ENCODE peak calls at places on chromosomes 3 and 15, in nine cellular contexts. Y is AG04450; D is RWPE1; P is fibroblast of gingiva; N is MM.1S; M is NCI-H1092 treated with DMSO at 0.1 percent for 48 hours; E is stimulated activated CD4-positive, alpha-beta T cell treated with anti-CD3 and anti-CD28 coated beads, Interleukin-12 subunit alpha, Interleukin-12 subunit beta, amount 100 ng/mL, for 4 hours; V is GM23248; L is H9. G is an unnamed sample.
A peak's percentile ranks its signal among the peaks of the same experiment; 100 is the strongest.

GRCh38 chr3:8888296-8888915 is 74.9 kb downstream of the RAD18 start:
- DNase-seq in Y (peak; percentile 66), D (no peak), P (peak; percentile 39), N (no peak), M (no peak), E (no peak), V (peak; percentile 69), L (no peak), G (no peak)

GRCh38 chr3:161101609-161102008 is 3.5 kb downstream of the B3GALNT1 start:
- DNase-seq in Y (no peak), D (no peak), P (no peak), N (no peak), M (no peak), E (no peak), V (no peak), L (no peak), G (no peak)

GRCh38 chr3:194537732-194538247 is 51.0 kb upstream of the ATP13A3 start:
- DNase-seq in Y (no peak), D (peak; percentile 35), P (peak; percentile 35), N (no peak), M (peak; percentile 63), E (no peak), V (peak; percentile 53), L (no peak), G (no peak)

GRCh38 chr15:39193611-39194010 is 387.3 kb upstream of the THBS1 start:
- DNase-seq in Y (no peak), D (no peak), P (no peak), N (no peak), M (no peak), E (no peak), V (peak; percentile 41), L (no peak), G (no peak)

GRCh38 chr3:38038447-38038911 is 529 bp upstream of the DLEC1 start:
- DNase-seq in Y (no peak), D (no peak), P (no peak), N (no peak), M (no peak), E (no peak), V (no peak), L (no peak), G (no peak)

GRCh38 chr15:65032823-65033537 is 3.5 kb upstream of the MTFMT start:
- DNase-seq in Y (no peak), D (no peak), P (peak; percentile 62), N (peak; percentile 81), M (peak; percentile 27), E (peak; percentile 16), V (peak; percentile 87), L (peak; percentile 94), G (peak; percentile 82)

GRCh38 chr3:24060055-24060454 is 115.0 kb downstream of the NR1D2 start:
- DNase-seq in Y (no peak), D (peak; percentile 37), P (peak; percentile 56), N (no peak), M (no peak), E (no peak), V (peak; percentile 86), L (no peak), G (no peak)

GRCh38 chr3:47406762-47407149 is 25.9 kb downstream of the PTPN23 start:
- DNase-seq in Y (no peak), D (no peak), P (no peak), N (no peak), M (no peak), E (no peak), V (no peak), L (no peak), G (no peak)

GRCh38 chr3:111858641-111859040 is 424 bp upstream of the PHLDB2 start:
- DNase-seq in Y (no peak), D (no peak), P (no peak), N (no peak), M (no peak), E (no peak), V (no peak), L (no peak), G (no peak)

GRCh38 chr15:67383903-67384302 is 129.3 kb downstream of the IQCH start:
- DNase-seq in Y (no peak), D (no peak), P (no peak), N (no peak), M (no peak), E (no peak), V (peak; percentile 27), L (no peak), G (no peak)

GRCh38 chr3:12994607-12995388 is 78.4 kb downstream of the IQSEC1 start:
- DNase-seq in Y (peak; percentile 30), D (peak; percentile 77), P (peak; percentile 64), N (peak; percentile 82), M (peak; percentile 71), E (peak; percentile 88), V (peak; percentile 89), L (peak; percentile 92), G (peak; percentile 93)

GRCh38 chr3:37072892-37073291 is 79.6 kb downstream of the MLH1 start:
- DNase-seq in Y (peak; percentile 83), D (no peak), P (peak; percentile 79), N (peak; percentile 14), M (no peak), E (no peak), V (peak; percentile 58), L (no peak), G (no peak)

GRCh38 chr15:67177750-67178149 is 76.7 kb downstream of the AAGAB start:
- DNase-seq in Y (no peak), D (no peak), P (peak; percentile 43), N (no peak), M (no peak), E (no peak), V (peak; percentile 46), L (no peak), G (no peak)

GRCh38 chr3:160291290-160291908 is 66.2 kb downstream of the C3orf80 start:
- DNase-seq in Y (no peak), D (no peak), P (no peak), N (no peak), M (no peak), E (no peak), V (no peak), L (no peak), G (no peak)

GRCh38 chr15:79128556-79128955 is 38.0 kb upstream of the RASGRF1 start:
- DNase-seq in Y (no peak), D (no peak), P (no peak), N (no peak), M (no peak), E (no peak), V (no peak), L (no peak), G (no peak)

GRCh38 chr3:171976526-171976925 is 62.9 kb upstream of the FNDC3B start:
- DNase-seq in Y (no peak), D (no peak), P (no peak), N (no peak), M (no peak), E (no peak), V (peak; percentile 77), L (no peak), G (no peak)

GRCh38 chr3:111936191-111936841 is 42.5 kb upstream of the ABHD10 start:
- DNase-seq in Y (peak; percentile 53), D (peak; percentile 80), P (peak; percentile 35), N (no peak), M (no peak), E (no peak), V (peak; percentile 78), L (no peak), G (no peak)

GRCh38 chr3:150737874-150738679 is 24.9 kb downstream of the SIAH2 start:
- DNase-seq in Y (no peak), D (peak; percentile 72), P (peak; percentile 74), N (no peak), M (no peak), E (no peak), V (peak; percentile 65), L (peak; percentile 57), G (no peak)

GRCh38 chr3:115875460-115875859 is 252.2 kb downstream of the GAP43 start:
- DNase-seq in Y (no peak), D (no peak), P (no peak), N (no peak), M (no peak), E (no peak), V (no peak), L (no peak), G (no peak)

GRCh38 chr15:95174880-95175279 is 943.5 kb downstream of the MCTP2 start:
- DNase-seq in Y (no peak), D (no peak), P (peak; percentile 97), N (no peak), M (no peak), E (no peak), V (peak; percentile 34), L (no peak), G (no peak)

GRCh38 chr15:85813234-85813633 is 18.5 kb upstream of the KLHL25 start:
- DNase-seq in Y (no peak), D (no peak), P (no peak), N (no peak), M (no peak), E (no peak), V (no peak), L (no peak), G (no peak)

GRCh38 chr3:193944161-193944884 is 191.6 kb upstream of the HES1 start:
- DNase-seq in Y (no peak), D (no peak), P (no peak), N (no peak), M (no peak), E (no peak), V (no peak), L (peak; percentile 47), G (no peak)

GRCh38 chr3:49017978-49018706 is at the start of gene DALRD3:
- DNase-seq in Y (no peak), D (no peak), P (peak; percentile 54), N (peak; percentile 67), M (peak; percentile 70), E (peak; percentile 58), V (peak; percentile 88), L (peak; percentile 86), G (no peak)

G was measured in coronary artery.